ENCODE peak calls at places on chromosome 3, in nine cellular contexts. Y is glomerular endothelial cell, U is tibial artery, Z is GM04504, L is NAMALWA, X is uterus, I is fibroblast of mammary gland, A is T-helper 9 cell, T is HFF-Myc. H is an unnamed sample.

GRCh38 chr3:70880416-70880815 is 568.0 kb upstream of the MDFIC2 start:
- DNase-seq in Y (no peak), U (no peak), Z (no peak), L (no peak), X (no peak), I (no peak), A (no peak), T (peak), H (no peak)

GRCh38 chr3:120648290-120648689 is 33.7 kb downstream of the HGD start:
- DNase-seq in Y (no peak), U (no peak), Z (no peak), L (no peak), X (no peak), I (no peak), A (no peak), T (no peak), H (no peak)

GRCh38 chr3:47117803-47118364 is 46.0 kb downstream of the SETD2 start:
- DNase-seq in Y (no peak), U (no peak), Z (no peak), L (no peak), X (no peak), I (no peak), A (no peak), T (no peak), H (no peak)

GRCh38 chr3:54897028-54897711 is 30.7 kb downstream of the LRTM1 start:
- DNase-seq in Y (no peak), U (no peak), Z (no peak), L (no peak), X (no peak), I (peak), A (no peak), T (no peak), H (no peak)

GRCh38 chr3:58609990-58610389 is 32.8 kb upstream of the FAM107A start:
- DNase-seq in Y (no peak), U (no peak), Z (no peak), L (no peak), X (no peak), I (peak), A (no peak), T (no peak), H (no peak)

GRCh38 chr3:155859859-155860258 is 5.6 kb upstream of the SLC33A1 start:
- DNase-seq in Y (no peak), U (no peak), Z (no peak), L (peak), X (no peak), I (peak), A (no peak), T (no peak), H (no peak)

GRCh38 chr3:14805946-14806537 is 12.7 kb upstream of the FGD5 start:
- DNase-seq in Y (no peak), U (no peak), Z (no peak), L (no peak), X (no peak), I (no peak), A (no peak), T (no peak), H (no peak)

GRCh38 chr3:181707980-181708379 is 3.7 kb upstream of the SOX2 start:
- DNase-seq in Y (no peak), U (no peak), Z (no peak), L (no peak), X (no peak), I (no peak), A (no peak), T (no peak), H (no peak)